ENCODE peak calls at places on chromosomes 1 and 21, in four cellular contexts. One of them, this sample, is unnamed.
A peak's percentile ranks its signal among the peaks of the same experiment; 100 is the strongest.

GRCh38 chr1:7390604-7391000 is 380.5 kb upstream of the VAMP3 start:
- DNase-seq in bronchial epithelial cell: no peak
- DNase-seq in endodermal cell: peak; percentile 33
- DNase-seq in WTC11: no peak
- DNase-seq in this sample: no peak

GRCh38 chr1:152182942-152183341 is 23.9 kb upstream of the RPTN start:
- DNase-seq in WTC11: no peak
- DNase-seq in bronchial epithelial cell: peak; percentile 99
- DNase-seq in endodermal cell: no peak
- DNase-seq in this sample: no peak

GRCh38 chr1:58870298-58870676 is 86.4 kb upstream of the JUN start:
- DNase-seq in endodermal cell: no peak
- DNase-seq in WTC11: no peak
- DNase-seq in bronchial epithelial cell: no peak
- DNase-seq in this sample: no peak

GRCh38 chr1:236868625-236869467 is 73.8 kb downstream of the MTR start:
- DNase-seq in WTC11: peak; percentile 50
- DNase-seq in bronchial epithelial cell: peak; percentile 68
- DNase-seq in endodermal cell: peak; percentile 79
- DNase-seq in this sample: peak; percentile 42

GRCh38 chr1:58922302-58923089 is 138.6 kb upstream of the JUN start:
- DNase-seq in endodermal cell: no peak
- DNase-seq in WTC11: no peak
- DNase-seq in bronchial epithelial cell: peak; percentile 95
- DNase-seq in this sample: peak; percentile 60

GRCh38 chr1:91883470-91883869 is 2.5 kb downstream of the TGFBR3 start:
- DNase-seq in endodermal cell: no peak
- DNase-seq in WTC11: no peak
- DNase-seq in bronchial epithelial cell: peak; percentile 47
- DNase-seq in this sample: peak; percentile 61

GRCh38 chr1:209246660-209247059 is 336.9 kb upstream of the CAMK1G start:
- DNase-seq in bronchial epithelial cell: peak; percentile 90
- DNase-seq in WTC11: no peak
- DNase-seq in endodermal cell: no peak
- DNase-seq in this sample: no peak

GRCh38 chr21:14414932-14415508 is 32.1 kb upstream of the HSPA13 start:
- DNase-seq in endodermal cell: no peak
- DNase-seq in WTC11: no peak
- DNase-seq in bronchial epithelial cell: no peak
- DNase-seq in this sample: no peak

GRCh38 chr1:153364766-153365678 is 7.4 kb downstream of the S100A9 start:
- DNase-seq in bronchial epithelial cell: peak; percentile 88
- DNase-seq in WTC11: no peak
- DNase-seq in endodermal cell: peak; percentile 5
- DNase-seq in this sample: no peak

GRCh38 chr1:73382971-73383370 is 815.0 kb downstream of the LRRIQ3 start:
- DNase-seq in endodermal cell: no peak
- DNase-seq in WTC11: no peak
- DNase-seq in bronchial epithelial cell: no peak
- DNase-seq in this sample: no peak

GRCh38 chr1:12170263-12170671 is 3.5 kb downstream of the TNFRSF1B start:
- DNase-seq in bronchial epithelial cell: no peak
- DNase-seq in endodermal cell: no peak
- DNase-seq in WTC11: no peak
- DNase-seq in this sample: no peak

GRCh38 chr1:235527196-235527814 is 23.1 kb upstream of the B3GALNT2 start:
- DNase-seq in endodermal cell: peak; percentile 55
- DNase-seq in WTC11: no peak
- DNase-seq in bronchial epithelial cell: peak; percentile 33
- DNase-seq in this sample: no peak

GRCh38 chr1:181033128-181033798 is 520 bp upstream of the MR1 start:
- DNase-seq in WTC11: no peak
- DNase-seq in bronchial epithelial cell: peak; percentile 96
- DNase-seq in endodermal cell: no peak
- DNase-seq in this sample: no peak

GRCh38 chr1:67058242-67058641 is 4.3 kb upstream of the SLC35D1 start:
- DNase-seq in bronchial epithelial cell: no peak
- DNase-seq in WTC11: no peak
- DNase-seq in endodermal cell: no peak
- DNase-seq in this sample: no peak

GRCh38 chr1:43592974-43593683 is 56.8 kb upstream of the KDM4A start:
- DNase-seq in endodermal cell: no peak
- DNase-seq in bronchial epithelial cell: no peak
- DNase-seq in WTC11: no peak
- DNase-seq in this sample: no peak

GRCh38 chr1:196651637-196652215 is at the start of gene CFH:
- DNase-seq in WTC11: no peak
- DNase-seq in endodermal cell: no peak
- DNase-seq in bronchial epithelial cell: peak; percentile 78
- DNase-seq in this sample: no peak

GRCh38 chr1:153629343-153629665 is 1.1 kb downstream of the S100A1 start:
- DNase-seq in WTC11: no peak
- DNase-seq in endodermal cell: no peak
- DNase-seq in bronchial epithelial cell: no peak
- DNase-seq in this sample: no peak

GRCh38 chr1:230268371-230269170 is 157.6 kb downstream of the PGBD5 start:
- DNase-seq in WTC11: no peak
- DNase-seq in bronchial epithelial cell: peak; percentile 27
- DNase-seq in endodermal cell: peak; percentile 80
- DNase-seq in this sample: peak; percentile 76

GRCh38 chr1:97136971-97137370 is 415.4 kb downstream of the PTBP2 start:
- DNase-seq in WTC11: no peak
- DNase-seq in bronchial epithelial cell: no peak
- DNase-seq in endodermal cell: no peak
- DNase-seq in this sample: no peak

GRCh38 chr1:43442756-43443155 is 11.0 kb downstream of the HYI start:
- DNase-seq in WTC11: no peak
- DNase-seq in endodermal cell: peak; percentile 37
- DNase-seq in bronchial epithelial cell: no peak
- DNase-seq in this sample: no peak

GRCh38 chr1:81717230-81717629 is 83.5 kb upstream of the ADGRL2 start:
- DNase-seq in endodermal cell: no peak
- DNase-seq in bronchial epithelial cell: peak; percentile 86
- DNase-seq in WTC11: no peak
- DNase-seq in this sample: no peak

GRCh38 chr1:232547938-232548484 is 81.9 kb downstream of the SIPA1L2 start:
- DNase-seq in WTC11: no peak
- DNase-seq in bronchial epithelial cell: no peak
- DNase-seq in endodermal cell: no peak
- DNase-seq in this sample: no peak

GRCh38 chr1:96882096-96882495 is 160.5 kb downstream of the PTBP2 start:
- DNase-seq in endodermal cell: no peak
- DNase-seq in WTC11: no peak
- DNase-seq in bronchial epithelial cell: no peak
- DNase-seq in this sample: no peak

GRCh38 chr1:1911390-1912041 is 3.5 kb upstream of the CALML6 start:
- DNase-seq in endodermal cell: peak; percentile 38
- DNase-seq in WTC11: no peak
- DNase-seq in bronchial epithelial cell: no peak
- DNase-seq in this sample: no peak

GRCh38 chr1:213399695-213400094 is 348.7 kb downstream of the RPS6KC1 start:
- DNase-seq in WTC11: no peak
- DNase-seq in bronchial epithelial cell: no peak
- DNase-seq in endodermal cell: no peak
- DNase-seq in this sample: no peak

GRCh38 chr1:220680085-220680687 is 10.0 kb upstream of the C1orf115 start:
- DNase-seq in endodermal cell: peak; percentile 64
- DNase-seq in WTC11: no peak
- DNase-seq in bronchial epithelial cell: peak; percentile 55
- DNase-seq in this sample: peak; percentile 63

GRCh38 chr1:176903474-176903873 is 261.0 kb downstream of the ASTN1 start:
- DNase-seq in endodermal cell: no peak
- DNase-seq in WTC11: no peak
- DNase-seq in bronchial epithelial cell: peak; percentile 79
- DNase-seq in this sample: no peak

GRCh38 chr1:198936371-198937083 is 297.7 kb downstream of the PTPRC start:
- DNase-seq in bronchial epithelial cell: peak; percentile 55
- DNase-seq in WTC11: no peak
- DNase-seq in endodermal cell: no peak
- DNase-seq in this sample: no peak

GRCh38 chr1:21654209-21654608 is 14.9 kb downstream of the RAP1GAP start:
- DNase-seq in endodermal cell: no peak
- DNase-seq in WTC11: no peak
- DNase-seq in bronchial epithelial cell: no peak
- DNase-seq in this sample: no peak

GRCh38 chr1:21653744-21654100 is 15.4 kb downstream of the RAP1GAP start:
- DNase-seq in endodermal cell: no peak
- DNase-seq in WTC11: no peak
- DNase-seq in bronchial epithelial cell: no peak
- DNase-seq in this sample: no peak

GRCh38 chr1:21655259-21655658 is 13.9 kb downstream of the RAP1GAP start:
- DNase-seq in bronchial epithelial cell: no peak
- DNase-seq in WTC11: no peak
- DNase-seq in endodermal cell: no peak
- DNase-seq in this sample: no peak

GRCh38 chr1:21657456-21658190 is 11.5 kb downstream of the RAP1GAP start:
- DNase-seq in endodermal cell: peak; percentile 68
- DNase-seq in bronchial epithelial cell: no peak
- DNase-seq in WTC11: no peak
- DNase-seq in this sample: no peak

GRCh38 chr1:21655748-21656147 is 13.4 kb downstream of the RAP1GAP start:
- DNase-seq in WTC11: peak; percentile 67
- DNase-seq in bronchial epithelial cell: peak; percentile 71
- DNase-seq in endodermal cell: peak; percentile 89
- DNase-seq in this sample: no peak
- TF ChIP-seq CTCF in WTC11: no peak
- TF ChIP-seq CTCF in bronchial epithelial cell: peak; percentile 39
- TF ChIP-seq CTCF in endodermal cell: peak; percentile 60
- TF ChIP-seq CTCF in this sample: no peak

DNA sequence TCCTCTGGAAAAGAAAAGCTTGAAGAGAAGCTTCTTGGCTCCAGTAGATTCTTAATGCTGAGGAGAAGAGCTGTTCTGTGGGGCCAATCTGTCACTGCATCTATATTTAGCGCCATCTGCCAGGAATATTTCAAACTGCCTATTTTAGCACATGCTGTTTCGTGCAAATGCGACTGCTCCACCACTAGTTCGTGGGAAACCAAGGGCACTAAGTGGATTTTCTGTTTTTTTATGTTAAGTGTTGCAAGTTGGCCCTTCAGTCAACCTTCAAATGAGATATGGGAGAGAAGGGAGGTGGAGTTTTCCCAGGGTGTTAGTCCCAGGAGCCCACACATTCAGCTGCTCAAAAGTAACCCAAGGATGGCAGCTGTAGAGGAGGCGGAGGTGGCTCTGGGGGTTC is 91.9 kb downstream of the TSEN15 start:
- DNase-seq in WTC11: no peak
- DNase-seq in bronchial epithelial cell: no peak
- DNase-seq in endodermal cell: no peak
- DNase-seq in this sample: no peak
- TF ChIP-seq CTCF in WTC11: no peak
- TF ChIP-seq CTCF in bronchial epithelial cell: no peak
- TF ChIP-seq CTCF in endodermal cell: no peak
- TF ChIP-seq CTCF in this sample: no peak

GRCh38 chr1:109789771-109790170 is 26.0 kb upstream of the EPS8L3 start:
- DNase-seq in WTC11: no peak
- DNase-seq in bronchial epithelial cell: no peak
- DNase-seq in endodermal cell: no peak
- DNase-seq in this sample: no peak
- TF ChIP-seq CTCF in WTC11: no peak
- TF ChIP-seq CTCF in bronchial epithelial cell: no peak
- TF ChIP-seq CTCF in endodermal cell: no peak
- TF ChIP-seq CTCF in this sample: no peak

DNA sequence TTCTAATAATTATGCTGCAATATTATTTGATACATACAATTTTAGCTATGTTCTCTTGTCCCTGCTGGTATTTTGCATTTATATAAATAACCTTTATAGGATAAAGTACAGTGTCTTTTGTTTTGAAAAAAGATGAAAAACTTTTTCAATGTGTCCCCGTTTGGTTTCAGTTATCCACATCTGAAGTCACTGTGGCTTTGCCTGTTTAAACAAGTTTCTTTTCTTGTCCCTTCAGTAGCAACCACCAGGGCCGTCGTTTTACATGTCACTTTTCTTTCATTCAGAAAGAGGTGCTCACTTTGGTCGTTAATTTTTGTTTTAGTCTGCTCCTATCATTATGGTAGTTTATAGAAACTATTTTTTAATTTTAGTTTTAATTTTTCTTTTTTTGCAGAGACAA is 41.4 kb downstream of the RABGAP1L start:
- DNase-seq in bronchial epithelial cell: no peak
- DNase-seq in endodermal cell: no peak
- DNase-seq in WTC11: no peak
- DNase-seq in this sample: no peak
- TF ChIP-seq CTCF in bronchial epithelial cell: no peak
- TF ChIP-seq CTCF in endodermal cell: no peak
- TF ChIP-seq CTCF in WTC11: no peak
- TF ChIP-seq CTCF in this sample: no peak

GRCh38 chr1:164608651-164609057 is 49.7 kb downstream of the PBX1 start:
- DNase-seq in bronchial epithelial cell: no peak
- DNase-seq in WTC11: no peak
- DNase-seq in endodermal cell: no peak
- DNase-seq in this sample: no peak

GRCh38 chr1:164604541-164604940 is 45.6 kb downstream of the PBX1 start:
- DNase-seq in endodermal cell: no peak
- DNase-seq in bronchial epithelial cell: peak; percentile 29
- DNase-seq in WTC11: no peak
- DNase-seq in this sample: no peak

GRCh38 chr1:164602480-164603093 is 43.6 kb downstream of the PBX1 start:
- DNase-seq in bronchial epithelial cell: peak; percentile 18
- DNase-seq in endodermal cell: peak; percentile 86
- DNase-seq in WTC11: peak; percentile 70
- DNase-seq in this sample: no peak

GRCh38 chr1:164607351-164607750 is 48.4 kb downstream of the PBX1 start:
- DNase-seq in WTC11: no peak
- DNase-seq in bronchial epithelial cell: no peak
- DNase-seq in endodermal cell: no peak
- DNase-seq in this sample: no peak

GRCh38 chr1:164605254-164606091 is 46.5 kb downstream of the PBX1 start:
- DNase-seq in WTC11: no peak
- DNase-seq in endodermal cell: no peak
- DNase-seq in bronchial epithelial cell: no peak
- DNase-seq in this sample: no peak
- TF ChIP-seq CTCF in WTC11: no peak
- TF ChIP-seq CTCF in endodermal cell: no peak
- TF ChIP-seq CTCF in bronchial epithelial cell: no peak
- TF ChIP-seq CTCF in this sample: no peak

GRCh38 chr1:117529683-117530082 is 76.2 kb upstream of the TENT5C start:
- DNase-seq in endodermal cell: no peak
- DNase-seq in WTC11: no peak
- DNase-seq in bronchial epithelial cell: no peak
- DNase-seq in this sample: no peak

GRCh38 chr1:117537291-117537920 is 68.4 kb upstream of the TENT5C start:
- DNase-seq in WTC11: peak; percentile 49
- DNase-seq in endodermal cell: peak; percentile 78
- DNase-seq in bronchial epithelial cell: peak; percentile 61
- DNase-seq in this sample: no peak

GRCh38 chr1:117535776-117536175 is 70.1 kb upstream of the TENT5C start:
- DNase-seq in bronchial epithelial cell: peak; percentile 55
- DNase-seq in endodermal cell: no peak
- DNase-seq in WTC11: no peak
- DNase-seq in this sample: no peak

GRCh38 chr1:117531222-117531621 is 74.6 kb upstream of the TENT5C start:
- DNase-seq in WTC11: no peak
- DNase-seq in endodermal cell: no peak
- DNase-seq in bronchial epithelial cell: peak; percentile 17
- DNase-seq in this sample: no peak

GRCh38 chr1:117534995-117535467 is 70.8 kb upstream of the TENT5C start:
- DNase-seq in WTC11: peak; percentile 64
- DNase-seq in bronchial epithelial cell: peak; percentile 68
- DNase-seq in endodermal cell: peak; percentile 91
- DNase-seq in this sample: peak; percentile 57
- TF ChIP-seq CTCF in WTC11: peak; percentile 61
- TF ChIP-seq CTCF in bronchial epithelial cell: peak; percentile 80
- TF ChIP-seq CTCF in endodermal cell: peak; percentile 82
- TF ChIP-seq CTCF in this sample: peak; percentile 52